ENCODE peak calls at places on chromosome 21, in ten cellular contexts. One of them, this sample, is unnamed.

GRCh38 chr21:34936299-34936698 is 112.8 kb downstream of the RUNX1 start:
- DNase-seq in activated T-cell treated with anti-CD3 and anti-CD28 coated beads for 24 hours: no peak
- DNase-seq in T-helper 1 cell: no peak
- DNase-seq in cardiac fibroblast: no peak
- DNase-seq in brain microvascular endothelial cell: no peak
- DNase-seq in IMR-90: no peak
- DNase-seq in thoracic aorta: no peak
- DNase-seq in left cardiac atrium: no peak
- DNase-seq in lower lobe of right lung: no peak
- DNase-seq in pancreas: no peak
- DNase-seq in this sample: no peak

GRCh38 chr21:39525129-39525528 is 73.4 kb downstream of the SH3BGR start:
- DNase-seq in activated T-cell treated with anti-CD3 and anti-CD28 coated beads for 24 hours: no peak
- DNase-seq in T-helper 1 cell: no peak
- DNase-seq in cardiac fibroblast: no peak
- DNase-seq in brain microvascular endothelial cell: no peak
- DNase-seq in IMR-90: no peak
- DNase-seq in thoracic aorta: no peak
- DNase-seq in left cardiac atrium: no peak
- DNase-seq in lower lobe of right lung: peak; percentile 75
- DNase-seq in pancreas: no peak
- DNase-seq in this sample: no peak

GRCh38 chr21:35737899-35738341 is 322.4 kb downstream of the SETD4 start:
- DNase-seq in activated T-cell treated with anti-CD3 and anti-CD28 coated beads for 24 hours: no peak
- DNase-seq in T-helper 1 cell: no peak
- DNase-seq in cardiac fibroblast: peak; percentile 60
- DNase-seq in brain microvascular endothelial cell: peak; percentile 25
- DNase-seq in IMR-90: no peak
- DNase-seq in thoracic aorta: no peak
- DNase-seq in left cardiac atrium: peak; percentile 32
- DNase-seq in lower lobe of right lung: peak; percentile 49
- DNase-seq in pancreas: no peak
- DNase-seq in this sample: peak; percentile 56

GRCh38 chr21:29080454-29080930 is 7.0 kb upstream of the CCT8 start:
- DNase-seq in activated T-cell treated with anti-CD3 and anti-CD28 coated beads for 24 hours: no peak
- DNase-seq in T-helper 1 cell: no peak
- DNase-seq in cardiac fibroblast: no peak
- DNase-seq in brain microvascular endothelial cell: no peak
- DNase-seq in IMR-90: peak; percentile 37
- DNase-seq in thoracic aorta: no peak
- DNase-seq in left cardiac atrium: no peak
- DNase-seq in lower lobe of right lung: no peak
- DNase-seq in pancreas: no peak
- DNase-seq in this sample: no peak

GRCh38 chr21:35533893-35534292 is 484.8 kb upstream of the RUNX1 start:
- DNase-seq in activated T-cell treated with anti-CD3 and anti-CD28 coated beads for 24 hours: no peak
- DNase-seq in T-helper 1 cell: no peak
- DNase-seq in cardiac fibroblast: no peak
- DNase-seq in brain microvascular endothelial cell: no peak
- DNase-seq in IMR-90: no peak
- DNase-seq in thoracic aorta: no peak
- DNase-seq in left cardiac atrium: no peak
- DNase-seq in lower lobe of right lung: no peak
- DNase-seq in pancreas: no peak
- DNase-seq in this sample: no peak

GRCh38 chr21:44713130-44713529 is 1.8 kb upstream of the TSPEAR start:
- DNase-seq in activated T-cell treated with anti-CD3 and anti-CD28 coated beads for 24 hours: no peak
- DNase-seq in T-helper 1 cell: no peak
- DNase-seq in cardiac fibroblast: no peak
- DNase-seq in brain microvascular endothelial cell: no peak
- DNase-seq in IMR-90: no peak
- DNase-seq in thoracic aorta: no peak
- DNase-seq in left cardiac atrium: no peak
- DNase-seq in lower lobe of right lung: no peak
- DNase-seq in pancreas: no peak
- DNase-seq in this sample: no peak

GRCh38 chr21:21010228-21010627 is 12.0 kb downstream of the NCAM2 start:
- DNase-seq in activated T-cell treated with anti-CD3 and anti-CD28 coated beads for 24 hours: no peak
- DNase-seq in T-helper 1 cell: no peak
- DNase-seq in cardiac fibroblast: no peak
- DNase-seq in brain microvascular endothelial cell: no peak
- DNase-seq in IMR-90: no peak
- DNase-seq in thoracic aorta: no peak
- DNase-seq in left cardiac atrium: no peak
- DNase-seq in lower lobe of right lung: no peak
- DNase-seq in pancreas: no peak
- DNase-seq in this sample: no peak

GRCh38 chr21:38327984-38328383 is 71.2 kb downstream of the KCNJ15 start:
- DNase-seq in activated T-cell treated with anti-CD3 and anti-CD28 coated beads for 24 hours: no peak
- DNase-seq in T-helper 1 cell: no peak
- DNase-seq in cardiac fibroblast: no peak
- DNase-seq in brain microvascular endothelial cell: no peak
- DNase-seq in IMR-90: no peak
- DNase-seq in thoracic aorta: no peak
- DNase-seq in left cardiac atrium: no peak
- DNase-seq in lower lobe of right lung: no peak
- DNase-seq in pancreas: no peak
- DNase-seq in this sample: no peak